ENCODE peak calls at places on chromosomes 16 and 17, in eight cellular contexts. U is right lobe of liver, X is body of pancreas, H is testis, Y is dorsolateral prefrontal cortex, K is colonic mucosa, E is right atrium auricular region, L is uterus. T is an unnamed sample.

GRCh38 chr16:11241480-11242204 is 14.4 kb downstream of the SOCS1 start:
- DNase-seq in K (no peak), X (no peak), L (no peak), U (no peak), Y (no peak), E (no peak), H (no peak), T (no peak)

GRCh38 chr17:11880714-11881113 is 116.6 kb downstream of the ZNF18 start:
- DNase-seq in L (no peak), U (no peak), H (no peak), X (no peak), Y (no peak), K (peak; percentile 23), E (no peak), T (no peak)

GRCh38 chr17:50356418-50356817 is 10.5 kb downstream of the XYLT2 start:
- DNase-seq in Y (no peak), E (no peak), U (peak; percentile 41), L (no peak), H (no peak), X (no peak), K (no peak), T (no peak)

GRCh38 chr17:18146980-18147379 is 36.6 kb upstream of the ALKBH5 start:
- DNase-seq in L (no peak), H (no peak), E (no peak), Y (no peak), K (no peak), X (no peak), U (no peak), T (no peak)

GRCh38 chr16:28205974-28206373 is 5.8 kb downstream of the XPO6 start:
- DNase-seq in X (no peak), U (no peak), L (no peak), H (no peak), K (no peak), Y (no peak), E (no peak), T (no peak)

GRCh38 chr17:50465635-50466034 is 3.0 kb downstream of the CHAD start:
- DNase-seq in E (no peak), L (no peak), H (no peak), K (no peak), Y (no peak), X (no peak), U (no peak), T (no peak)

GRCh38 chr16:86590501-86591144 is 12.3 kb downstream of the FOXL1 start:
- DNase-seq in L (no peak), H (no peak), E (no peak), U (no peak), K (no peak), Y (no peak), X (no peak), T (no peak)

GRCh38 chr16:65413861-65414260 is 292.0 kb upstream of the CDH11 start:
- DNase-seq in K (no peak), X (no peak), E (no peak), H (no peak), U (no peak), Y (no peak), L (no peak), T (no peak)

GRCh38 chr17:4105232-4105631 is 37.6 kb downstream of the ZZEF1 start:
- DNase-seq in H (no peak), X (peak; percentile 35), E (no peak), U (peak; percentile 61), Y (no peak), K (no peak), L (no peak), T (no peak)

GRCh38 chr16:56673916-56674315 is 4.3 kb downstream of the MT1H start:
- DNase-seq in Y (no peak), L (no peak), H (no peak), X (peak; percentile 68), U (no peak), K (no peak), E (peak; percentile 69), T (peak; percentile 72)

GRCh38 chr16:22262460-22262859 is 34.7 kb upstream of the POLR3E start:
- DNase-seq in X (no peak), E (no peak), H (no peak), L (no peak), U (no peak), K (no peak), Y (no peak), T (no peak)

GRCh38 chr16:61862221-61862620 is 174.0 kb downstream of the CDH8 start:
- DNase-seq in X (no peak), Y (no peak), L (no peak), K (no peak), H (no peak), E (no peak), U (no peak), T (no peak)

GRCh38 chr16:46763147-46763546 is 15.0 kb upstream of the MYLK3 start:
- DNase-seq in L (no peak), H (no peak), X (peak; percentile 7), U (no peak), E (peak; percentile 69), K (no peak), Y (no peak), T (peak; percentile 86)

DNA sequence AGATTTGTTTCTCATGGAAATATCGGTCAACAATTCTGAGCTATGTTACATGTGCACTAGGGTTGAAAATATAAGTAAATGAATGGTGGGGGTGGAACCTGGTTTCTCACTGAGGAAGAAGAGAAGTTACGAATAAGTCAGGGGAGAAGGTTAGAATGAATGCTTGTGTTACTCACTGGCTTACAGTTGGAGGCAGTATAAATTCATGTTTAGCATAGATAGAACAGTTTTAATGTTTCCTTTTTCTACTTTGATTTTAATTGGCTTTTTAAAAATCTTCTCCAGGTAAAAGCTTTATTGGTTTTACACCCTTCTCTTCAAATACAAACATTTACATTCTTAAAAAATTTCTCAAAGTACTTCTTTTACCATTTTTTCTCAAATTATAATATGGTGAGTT is 1113.7 kb downstream of the CDH11 start:
- DNase-seq in Y (no peak), H (no peak), E (no peak), U (no peak), L (no peak), X (no peak), K (no peak), T (no peak)
- TF ChIP-seq CTCF in Y (no peak), H (no peak), E (no peak), U (no peak), L (no peak), X (no peak), K (no peak), T (no peak)

GRCh38 chr17:38917259-38917658 is 8.2 kb upstream of the LASP1NB start:
- DNase-seq in K (no peak), E (no peak), X (no peak), L (no peak), H (peak; percentile 8), U (no peak), Y (no peak), T (no peak)
- TF ChIP-seq CTCF in K (no peak), E (no peak), X (no peak), L (no peak), H (no peak), U (no peak), Y (no peak), T (no peak)

GRCh38 chr17:42131232-42131631 is 8.6 kb downstream of the HSPB9 start:
- DNase-seq in K (no peak), U (no peak), X (no peak), E (no peak), L (no peak), Y (no peak), H (no peak), T (no peak)
- TF ChIP-seq CTCF in K (no peak), U (no peak), X (no peak), E (no peak), L (no peak), Y (no peak), H (no peak), T (no peak)

GRCh38 chr16:31200821-31201510 is 1.6 kb downstream of the PYCARD start:
- DNase-seq in K (peak; percentile 68), Y (no peak), X (no peak), L (no peak), U (no peak), E (no peak), H (no peak), T (no peak)
- TF ChIP-seq CTCF in K (no peak), Y (no peak), X (no peak), L (no peak), U (no peak), E (no peak), H (no peak), T (no peak)

GRCh38 chr17:32341141-32341856 is 674 bp downstream of the C17orf75 start:
- DNase-seq in H (no peak), E (peak; percentile 46), L (no peak), K (peak; percentile 36), X (peak; percentile 55), U (no peak), Y (no peak), T (no peak)
- TF ChIP-seq CTCF in H (no peak), E (no peak), L (no peak), K (no peak), X (peak; percentile 31), U (peak; percentile 20), Y (no peak), T (no peak)

DNA sequence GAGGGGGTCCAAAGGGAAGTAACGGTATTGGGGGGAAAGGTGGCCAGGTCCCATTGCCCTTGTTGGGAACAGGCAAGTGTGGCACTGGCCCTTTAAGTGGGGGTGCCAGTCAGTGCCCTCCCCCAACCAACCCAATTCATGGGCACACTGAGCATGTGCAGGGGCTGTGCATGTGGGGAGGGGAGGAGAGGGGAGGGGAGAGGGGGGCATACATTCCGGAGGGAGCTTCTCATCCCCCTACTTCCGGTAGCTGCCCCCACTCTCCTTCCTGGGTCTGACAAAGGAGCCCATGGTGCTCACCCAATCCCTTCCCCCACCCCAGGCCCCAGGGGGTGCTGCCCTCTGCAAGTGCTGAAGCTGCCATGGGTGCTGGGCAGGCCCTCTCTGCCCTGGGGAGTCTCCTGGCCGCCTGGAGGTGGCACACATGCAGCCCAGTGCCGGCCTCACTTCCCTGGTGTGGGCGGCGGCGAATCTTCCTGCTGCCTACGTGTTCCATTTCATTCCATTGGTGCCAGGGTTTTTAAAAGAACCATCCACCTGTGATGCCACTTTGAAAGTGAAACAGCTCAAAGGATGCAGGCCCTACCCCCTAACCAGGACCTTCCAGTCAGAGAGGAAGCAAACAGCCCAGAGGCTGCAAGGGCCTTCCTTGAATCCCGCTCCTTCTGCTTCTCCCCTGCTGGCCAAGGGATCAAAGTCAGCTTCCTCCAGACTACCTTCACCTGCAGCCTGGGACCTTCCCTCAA is 11.0 kb downstream of the HEXIM2 start:
- DNase-seq in X (peak; percentile 88), E (no peak), K (peak; percentile 80), Y (peak; percentile 70), L (peak; percentile 78), U (peak; percentile 80), H (peak; percentile 70), T (peak; percentile 88)
- TF ChIP-seq CTCF in X (peak; percentile 32), E (no peak), K (no peak), Y (peak; percentile 39), L (no peak), U (peak; percentile 8), H (peak; percentile 5), T (no peak)

GRCh38 chr17:1643293-1643998 is 2.1 kb downstream of the SCARF1 start:
- DNase-seq in K (peak; percentile 83), U (no peak), H (peak; percentile 64), X (peak; percentile 96), L (no peak), Y (no peak), E (no peak), T (peak; percentile 67)
- TF ChIP-seq CTCF in K (no peak), U (no peak), H (no peak), X (peak; percentile 86), L (peak; percentile 17), Y (peak; percentile 28), E (no peak), T (no peak)